ENCODE peak calls at places on chromosomes 11 and 22, in six cellular contexts. One of them, this sample, is unnamed.

GRCh38 chr11:69000831-69001245 is 12.2 kb downstream of the MRGPRF start:
- DNase-seq in HTR-8/SVneo: peak; percentile 60
- DNase-seq in left colon: no peak
- DNase-seq in fibroblast of the aortic adventitia: peak; percentile 91
- DNase-seq in endothelial cell: no peak
- DNase-seq in activated CD4-positive, CD25-positive, alpha-beta regulatory T cell: no peak
- DNase-seq in this sample: peak; percentile 67

GRCh38 chr22:20437253-20438065 is at the start of gene SCARF2:
- DNase-seq in left colon: peak; percentile 36
- DNase-seq in fibroblast of the aortic adventitia: peak; percentile 55
- DNase-seq in activated CD4-positive, CD25-positive, alpha-beta regulatory T cell: no peak
- DNase-seq in HTR-8/SVneo: peak; percentile 79
- DNase-seq in endothelial cell: peak; percentile 73
- DNase-seq in this sample: no peak

GRCh38 chr11:2209900-2210321 is 38.3 kb upstream of the TH start:
- DNase-seq in HTR-8/SVneo: no peak
- DNase-seq in activated CD4-positive, CD25-positive, alpha-beta regulatory T cell: no peak
- DNase-seq in left colon: no peak
- DNase-seq in fibroblast of the aortic adventitia: no peak
- DNase-seq in endothelial cell: no peak
- DNase-seq in this sample: peak; percentile 13

GRCh38 chr11:16097543-16097942 is 258.8 kb downstream of the SOX6 start:
- DNase-seq in HTR-8/SVneo: no peak
- DNase-seq in left colon: no peak
- DNase-seq in endothelial cell: no peak
- DNase-seq in fibroblast of the aortic adventitia: no peak
- DNase-seq in activated CD4-positive, CD25-positive, alpha-beta regulatory T cell: no peak
- DNase-seq in this sample: no peak

GRCh38 chr11:10459029-10459970 is 4.2 kb downstream of the AMPD3 start:
- DNase-seq in HTR-8/SVneo: no peak
- DNase-seq in activated CD4-positive, CD25-positive, alpha-beta regulatory T cell: no peak
- DNase-seq in fibroblast of the aortic adventitia: no peak
- DNase-seq in left colon: no peak
- DNase-seq in endothelial cell: no peak
- DNase-seq in this sample: no peak

GRCh38 chr11:14320020-14320419 is 39.0 kb downstream of the RRAS2 start:
- DNase-seq in fibroblast of the aortic adventitia: peak; percentile 30
- DNase-seq in endothelial cell: no peak
- DNase-seq in HTR-8/SVneo: no peak
- DNase-seq in left colon: no peak
- DNase-seq in activated CD4-positive, CD25-positive, alpha-beta regulatory T cell: no peak
- DNase-seq in this sample: no peak

GRCh38 chr11:70000228-70000627 is 77.9 kb upstream of the ANO1 start:
- DNase-seq in left colon: no peak
- DNase-seq in activated CD4-positive, CD25-positive, alpha-beta regulatory T cell: no peak
- DNase-seq in endothelial cell: no peak
- DNase-seq in fibroblast of the aortic adventitia: no peak
- DNase-seq in HTR-8/SVneo: no peak
- DNase-seq in this sample: no peak

GRCh38 chr11:46181387-46181786 is 60.1 kb upstream of the PHF21A start:
- DNase-seq in activated CD4-positive, CD25-positive, alpha-beta regulatory T cell: no peak
- DNase-seq in endothelial cell: no peak
- DNase-seq in left colon: no peak
- DNase-seq in HTR-8/SVneo: no peak
- DNase-seq in fibroblast of the aortic adventitia: no peak
- DNase-seq in this sample: no peak

GRCh38 chr11:11252403-11252802 is 100.6 kb downstream of the CSNK2A3 start:
- DNase-seq in fibroblast of the aortic adventitia: no peak
- DNase-seq in left colon: no peak
- DNase-seq in HTR-8/SVneo: no peak
- DNase-seq in endothelial cell: no peak
- DNase-seq in activated CD4-positive, CD25-positive, alpha-beta regulatory T cell: no peak
- DNase-seq in this sample: no peak

GRCh38 chr11:45850446-45850845 is 3.2 kb downstream of the CRY2 start:
- DNase-seq in left colon: no peak
- DNase-seq in activated CD4-positive, CD25-positive, alpha-beta regulatory T cell: no peak
- DNase-seq in HTR-8/SVneo: no peak
- DNase-seq in endothelial cell: no peak
- DNase-seq in fibroblast of the aortic adventitia: peak; percentile 62
- DNase-seq in this sample: no peak